ENCODE peak calls at places on chromosome 5, in eight cellular contexts. M is activated T-helper 1 cell treated with Interleukin-2 at 50 U/mL for 16 hours; D is activated gamma-delta T cell treated with Interleukin-2 at 50 U/mL for 16 hours; Y is aorta; U is stimulated activated CD4-positive, alpha-beta T cell treated with anti-CD3 and anti-CD28 coated beads, Interleukin-1b, Interleukin-23, amount 100 ng/mL, for 24 hours; R is COLO829; X is cardiac fibroblast; E is stimulated activated naive CD4-positive, alpha-beta T cell. J is an unnamed sample.

GRCh38 chr5:68367274-68367673 is 151.7 kb downstream of the PIK3R1 start:
- DNase-seq in R (no peak), X (no peak), D (no peak), E (no peak), Y (no peak), M (no peak), U (no peak), J (no peak)

GRCh38 chr5:57414857-57415256 is 67.8 kb downstream of the ACTBL2 start:
- DNase-seq in X (no peak), Y (no peak), M (no peak), U (no peak), D (no peak), E (no peak), R (no peak), J (no peak)

GRCh38 chr5:179668404-179668803 is 12.4 kb downstream of the CBY3 start:
- DNase-seq in U (no peak), M (peak; percentile 6), R (no peak), Y (no peak), E (no peak), D (peak; percentile 16), X (peak; percentile 70), J (no peak)

GRCh38 chr5:103305829-103306228 is 47.3 kb downstream of the MACIR start:
- DNase-seq in Y (no peak), M (no peak), R (no peak), D (no peak), X (no peak), E (no peak), U (no peak), J (no peak)

GRCh38 chr5:143142596-143143435 is 260.7 kb downstream of the NR3C1 start:
- DNase-seq in D (no peak), M (no peak), Y (peak; percentile 79), R (no peak), E (no peak), U (no peak), X (peak; percentile 50), J (no peak)

GRCh38 chr5:112795944-112796678 is 58.4 kb downstream of the APC start:
- DNase-seq in U (no peak), Y (no peak), M (no peak), R (no peak), X (no peak), D (no peak), E (no peak), J (no peak)

GRCh38 chr5:72079288-72079687 is 28.0 kb upstream of the MAP1B start:
- DNase-seq in M (no peak), D (no peak), U (no peak), R (no peak), E (no peak), X (no peak), Y (no peak), J (peak; percentile 78)

GRCh38 chr5:118891252-118891651 is 97.1 kb downstream of the DTWD2 start:
- DNase-seq in U (no peak), R (no peak), Y (no peak), D (no peak), E (no peak), M (no peak), X (no peak), J (no peak)

GRCh38 chr5:1568201-1568979 is 44.6 kb upstream of the LPCAT1 start:
- DNase-seq in E (no peak), D (no peak), Y (peak; percentile 75), X (peak; percentile 96), U (no peak), M (no peak), R (no peak), J (no peak)

GRCh38 chr5:157571357-157571827 is 4.2 kb downstream of the ADAM19 start:
- DNase-seq in E (no peak), Y (no peak), M (no peak), D (peak; percentile 11), R (no peak), U (no peak), X (peak; percentile 49), J (no peak)

GRCh38 chr5:149697001-149697400 is 33.1 kb upstream of the PPARGC1B start:
- DNase-seq in E (no peak), D (no peak), U (no peak), X (peak; percentile 40), R (no peak), Y (no peak), M (no peak), J (no peak)

GRCh38 chr5:156406023-156406422 is 79.1 kb downstream of the SGCD start:
- DNase-seq in U (no peak), E (no peak), R (no peak), X (no peak), Y (no peak), M (no peak), D (no peak), J (no peak)

GRCh38 chr5:54836959-54837534 is 148.3 kb downstream of the ESM1 start:
- DNase-seq in D (no peak), U (no peak), R (no peak), M (no peak), X (peak; percentile 70), E (no peak), Y (no peak), J (no peak)

GRCh38 chr5:138927979-138928378 is 52.8 kb upstream of the LRRTM2 start:
- DNase-seq in U (no peak), R (no peak), X (no peak), E (no peak), M (no peak), Y (peak; percentile 75), D (no peak), J (peak; percentile 88)

GRCh38 chr5:87120518-87121314 is 147.0 kb upstream of the RASA1 start:
- DNase-seq in M (no peak), R (peak; percentile 9), E (no peak), Y (no peak), D (peak; percentile 9), U (no peak), X (peak; percentile 96), J (no peak)

GRCh38 chr5:81819556-81820314 is 68.8 kb upstream of the SSBP2 start:
- DNase-seq in D (no peak), U (no peak), R (no peak), E (no peak), M (no peak), Y (no peak), X (peak; percentile 33), J (no peak)